ENCODE peak calls at places on chromosomes 6 and 20, in ten cellular contexts. G is H7; M is psoas muscle; B is lower leg skin; Z is heart left ventricle; X is NCI-H774; U is neuronal stem cell; E is activated T-helper 9 cell treated with anti-CD3 and anti-CD28 coated beads, Interleukin-2, amount 50 U/mL, for 16 hours; Q is GM04504; Y is activated CD4-positive, alpha-beta T cell treated with anti-CD3 and anti-CD28 coated beads, Interleukin-2, amount 10 ng/mL, durations not matched to agents 7 days and 5 days. J is an unnamed sample.
A peak's percentile ranks its signal among the peaks of the same experiment; 100 is the strongest.

GRCh38 chr6:144007779-144008500 is at the start of gene PLAGL1:
- DNase-seq in G (peak; percentile 73), M (peak; percentile 84), B (peak; percentile 92), Z (peak; percentile 74), X (no peak), U (peak; percentile 12), E (peak; percentile 8), Q (peak; percentile 38), Y (peak; percentile 27), J (no peak)

GRCh38 chr6:81708306-81708705 is 44.2 kb downstream of the TENT5A start:
- DNase-seq in G (no peak), M (no peak), B (no peak), Z (no peak), X (no peak), U (peak; percentile 47), E (no peak), Q (no peak), Y (no peak), J (no peak)

GRCh38 chr6:105318660-105319059 is 84.2 kb downstream of the PREP start:
- DNase-seq in G (no peak), M (no peak), B (no peak), Z (no peak), X (no peak), U (no peak), E (no peak), Q (peak; percentile 45), Y (no peak), J (peak; percentile 55)

GRCh38 chr6:113856571-113857564 is at the start of gene MARCKS:
- DNase-seq in G (peak; percentile 87), M (peak; percentile 85), B (peak; percentile 95), Z (peak; percentile 84), X (peak; percentile 98), U (peak; percentile 83), E (no peak), Q (peak; percentile 84), Y (peak; percentile 45), J (peak; percentile 73)

GRCh38 chr6:138004423-138005287 is 102.6 kb downstream of the PERP start:
- DNase-seq in G (peak; percentile 30), M (no peak), B (peak; percentile 54), Z (no peak), X (peak; percentile 11), U (no peak), E (no peak), Q (peak; percentile 5), Y (peak; percentile 33), J (no peak)

GRCh38 chr6:8027965-8028651 is 36.1 kb downstream of the BLOC1S5 start:
- DNase-seq in G (no peak), M (no peak), B (no peak), Z (no peak), X (no peak), U (no peak), E (no peak), Q (no peak), Y (no peak), J (no peak)

GRCh38 chr6:129889580-129889979 is 28.5 kb upstream of the TMEM244 start:
- DNase-seq in G (no peak), M (no peak), B (no peak), Z (no peak), X (no peak), U (no peak), E (no peak), Q (peak; percentile 57), Y (no peak), J (peak; percentile 68)

GRCh38 chr6:112956696-112957525 is 609.8 kb downstream of the RFPL4B start:
- DNase-seq in G (no peak), M (no peak), B (no peak), Z (peak; percentile 37), X (no peak), U (no peak), E (no peak), Q (peak; percentile 48), Y (no peak), J (peak; percentile 79)

GRCh38 chr6:148325316-148326068 is 17.1 kb upstream of the SASH1 start:
- DNase-seq in G (no peak), M (no peak), B (no peak), Z (no peak), X (no peak), U (no peak), E (no peak), Q (no peak), Y (no peak), J (no peak)

GRCh38 chr20:62227977-62228958 is 8.2 kb upstream of the HRH3 start:
- DNase-seq in G (peak; percentile 90), M (no peak), B (no peak), Z (no peak), X (no peak), U (no peak), E (no peak), Q (no peak), Y (no peak), J (no peak)

GRCh38 chr20:64101731-64102621 is 5.4 kb downstream of the NPBWR2 start:
- DNase-seq in G (peak; percentile 99), M (peak; percentile 63), B (peak; percentile 79), Z (no peak), X (peak; percentile 21), U (peak; percentile 74), E (peak; percentile 47), Q (no peak), Y (peak; percentile 63), J (no peak)

GRCh38 chr6:13453771-13454251 is 33.6 kb downstream of the GFOD1 start:
- DNase-seq in G (no peak), M (no peak), B (peak; percentile 40), Z (no peak), X (peak; percentile 50), U (no peak), E (no peak), Q (no peak), Y (peak; percentile 16), J (no peak)

GRCh38 chr20:14599613-14600012 is 262.2 kb upstream of the FLRT3 start:
- DNase-seq in G (no peak), M (no peak), B (no peak), Z (no peak), X (no peak), U (no peak), E (no peak), Q (no peak), Y (no peak), J (no peak)

GRCh38 chr6:29924731-29925130 is 17.6 kb upstream of the HLA-A start:
- DNase-seq in G (no peak), M (no peak), B (no peak), Z (no peak), X (no peak), U (no peak), E (no peak), Q (no peak), Y (no peak), J (no peak)

GRCh38 chr6:10373642-10374359 is 41.1 kb downstream of the TFAP2A start:
- DNase-seq in G (no peak), M (no peak), B (no peak), Z (no peak), X (no peak), U (no peak), E (no peak), Q (no peak), Y (no peak), J (peak; percentile 1)

GRCh38 chr20:63908008-63908682 is 13.2 kb downstream of the DNAJC5 start:
- DNase-seq in G (no peak), M (no peak), B (no peak), Z (no peak), X (no peak), U (no peak), E (no peak), Q (no peak), Y (no peak), J (no peak)

GRCh38 chr6:130366011-130366963 is at the start of gene TMEM200A:
- DNase-seq in G (peak; percentile 81), M (peak; percentile 45), B (peak; percentile 92), Z (peak; percentile 18), X (peak; percentile 94), U (peak; percentile 49), E (peak; percentile 34), Q (peak; percentile 36), Y (peak; percentile 8), J (no peak)

GRCh38 chr6:135784493-135784892 is 67.0 kb upstream of the PDE7B start:
- DNase-seq in G (no peak), M (no peak), B (no peak), Z (no peak), X (no peak), U (no peak), E (no peak), Q (no peak), Y (no peak), J (no peak)